ENCODE peak calls at places on chromosomes 12 and 14, in four cellular contexts. One of them, this sample, is unnamed.

GRCh38 chr12:122935318-122935717 is 30.9 kb downstream of the ABCB9 start:
- DNase-seq in HepG2: no peak
- DNase-seq in K562: no peak
- DNase-seq in H1: no peak
- DNase-seq in this sample: no peak

GRCh38 chr12:2930865-2931264 is 28.3 kb upstream of the TEAD4 start:
- DNase-seq in H1: no peak
- DNase-seq in K562: no peak
- DNase-seq in HepG2: no peak
- DNase-seq in this sample: no peak

GRCh38 chr12:47033797-47034555 is 45.4 kb upstream of the PCED1B start:
- DNase-seq in HepG2: no peak
- DNase-seq in H1: no peak
- DNase-seq in K562: no peak
- DNase-seq in this sample: no peak

GRCh38 chr12:4169959-4170358 is 103.6 kb upstream of the CCND2 start:
- DNase-seq in K562: no peak
- DNase-seq in H1: peak; percentile 28
- DNase-seq in HepG2: no peak
- DNase-seq in this sample: no peak

GRCh38 chr12:57129311-57130288 is 1.3 kb downstream of the LRP1 start:
- DNase-seq in HepG2: no peak
- DNase-seq in K562: no peak
- DNase-seq in H1: no peak
- DNase-seq in this sample: no peak

GRCh38 chr12:57243521-57244305 is 7.3 kb downstream of the STAC3 start:
- DNase-seq in H1: peak; percentile 97
- DNase-seq in HepG2: peak; percentile 54
- DNase-seq in K562: peak; percentile 85
- DNase-seq in this sample: no peak

GRCh38 chr12:14618990-14619389 is 51.3 kb upstream of the PLBD1 start:
- DNase-seq in HepG2: no peak
- DNase-seq in K562: no peak
- DNase-seq in H1: no peak
- DNase-seq in this sample: no peak

GRCh38 chr12:34219046-34219770 is 196.9 kb downstream of the ALG10 start:
- DNase-seq in K562: no peak
- DNase-seq in H1: no peak
- DNase-seq in HepG2: no peak
- DNase-seq in this sample: no peak

GRCh38 chr14:95533391-95533821 is 1.4 kb upstream of the GLRX5 start:
- DNase-seq in K562: peak; percentile 47
- DNase-seq in HepG2: peak; percentile 21
- DNase-seq in H1: no peak
- DNase-seq in this sample: no peak

GRCh38 chr12:46886541-46887041 is 60.8 kb upstream of the SLC38A4 start:
- DNase-seq in K562: no peak
- DNase-seq in H1: no peak
- DNase-seq in HepG2: peak; percentile 2
- DNase-seq in this sample: no peak

GRCh38 chr12:47066278-47067048 is 13.0 kb upstream of the PCED1B start:
- DNase-seq in H1: no peak
- DNase-seq in K562: no peak
- DNase-seq in HepG2: no peak
- DNase-seq in this sample: no peak

GRCh38 chr14:31770271-31770670 is 209.1 kb downstream of the NUBPL start:
- DNase-seq in HepG2: no peak
- DNase-seq in H1: no peak
- DNase-seq in K562: no peak
- DNase-seq in this sample: no peak

GRCh38 chr12:113149361-113150150 is at the start of gene CFAP73:
- DNase-seq in HepG2: peak; percentile 76
- DNase-seq in K562: peak; percentile 66
- DNase-seq in H1: peak; percentile 89
- DNase-seq in this sample: no peak

GRCh38 chr14:88554458-88555286 is at the start of gene PTPN21:
- DNase-seq in HepG2: peak; percentile 43
- DNase-seq in H1: peak; percentile 83
- DNase-seq in K562: peak; percentile 82
- DNase-seq in this sample: no peak

GRCh38 chr12:25249951-25250738 is 584 bp downstream of the KRAS start:
- DNase-seq in K562: peak; percentile 46
- DNase-seq in H1: peak; percentile 63
- DNase-seq in HepG2: no peak
- DNase-seq in this sample: no peak

GRCh38 chr12:106037524-106038298 is 101.0 kb downstream of the NUAK1 start:
- DNase-seq in K562: no peak
- DNase-seq in H1: no peak
- DNase-seq in HepG2: no peak
- DNase-seq in this sample: no peak

GRCh38 chr12:102376781-102377180 is 103.6 kb downstream of the IGF1 start:
- DNase-seq in K562: no peak
- DNase-seq in HepG2: no peak
- DNase-seq in H1: no peak
- DNase-seq in this sample: no peak

GRCh38 chr12:92144631-92145480 is 790 bp downstream of the BTG1 start:
- DNase-seq in K562: peak; percentile 44
- DNase-seq in HepG2: peak; percentile 27
- DNase-seq in H1: peak; percentile 56
- DNase-seq in this sample: no peak

GRCh38 chr14:90568405-90568804 is 171.6 kb downstream of the CALM1 start:
- DNase-seq in HepG2: no peak
- DNase-seq in H1: no peak
- DNase-seq in K562: no peak
- DNase-seq in this sample: no peak

GRCh38 chr12:48199784-48200198 is 3.3 kb downstream of the OR10AD1 start:
- DNase-seq in K562: no peak
- DNase-seq in HepG2: no peak
- DNase-seq in H1: no peak
- DNase-seq in this sample: no peak

GRCh38 chr12:175250-175649 is 38.7 kb downstream of the SLC6A12 start:
- DNase-seq in H1: no peak
- DNase-seq in HepG2: no peak
- DNase-seq in K562: no peak
- DNase-seq in this sample: no peak

GRCh38 chr12:108418162-108418561 is 79.1 kb upstream of the CMKLR1 start:
- DNase-seq in K562: no peak
- DNase-seq in H1: no peak
- DNase-seq in HepG2: no peak
- DNase-seq in this sample: no peak

GRCh38 chr12:22505826-22506225 is 38.5 kb downstream of the C2CD5 start:
- DNase-seq in H1: no peak
- DNase-seq in HepG2: peak; percentile 2
- DNase-seq in K562: no peak
- DNase-seq in this sample: no peak

GRCh38 chr14:93929048-93929535 is 1.9 kb downstream of the FAM181A start:
- DNase-seq in H1: no peak
- DNase-seq in K562: no peak
- DNase-seq in HepG2: no peak
- DNase-seq in this sample: no peak

GRCh38 chr12:3171195-3171591 is 94.0 kb downstream of the TSPAN9 start:
- DNase-seq in HepG2: peak; percentile 12
- DNase-seq in H1: no peak
- DNase-seq in K562: no peak
- DNase-seq in this sample: no peak

GRCh38 chr14:28142400-28143015 is 624.1 kb upstream of the FOXG1 start:
- DNase-seq in HepG2: no peak
- DNase-seq in K562: no peak
- DNase-seq in H1: no peak
- DNase-seq in this sample: no peak

GRCh38 chr12:65741662-65742480 is 82.4 kb upstream of the HMGA2 start:
- DNase-seq in H1: peak; percentile 84
- DNase-seq in K562: peak; percentile 11
- DNase-seq in HepG2: peak; percentile 42
- DNase-seq in this sample: no peak

GRCh38 chr12:10497602-10498001 is 8.1 kb upstream of the EIF2S3B start:
- DNase-seq in K562: no peak
- DNase-seq in H1: no peak
- DNase-seq in HepG2: no peak
- DNase-seq in this sample: no peak

GRCh38 chr12:6964605-6965025 is 5.8 kb downstream of the PHB2 start:
- DNase-seq in H1: no peak
- DNase-seq in K562: peak; percentile 49
- DNase-seq in HepG2: no peak
- DNase-seq in this sample: no peak

GRCh38 chr12:6965026-6965661 is 5.3 kb downstream of the PHB2 start:
- DNase-seq in H1: peak; percentile 88
- DNase-seq in HepG2: peak; percentile 72
- DNase-seq in K562: peak; percentile 79
- DNase-seq in this sample: no peak

GRCh38 chr12:6967548-6968100 is 2.8 kb downstream of the PHB2 start:
- DNase-seq in K562: no peak
- DNase-seq in HepG2: no peak
- DNase-seq in H1: no peak
- DNase-seq in this sample: no peak

GRCh38 chr12:6965714-6966113 is 4.8 kb downstream of the PHB2 start:
- DNase-seq in H1: no peak
- DNase-seq in HepG2: no peak
- DNase-seq in K562: no peak
- DNase-seq in this sample: no peak

GRCh38 chr12:6966351-6966750 is 4.1 kb downstream of the PHB2 start:
- DNase-seq in K562: no peak
- DNase-seq in HepG2: no peak
- DNase-seq in H1: no peak
- DNase-seq in this sample: no peak
- TF ChIP-seq HDAC6 in K562: no peak
- TF ChIP-seq HDAC6 in HepG2: no peak
- TF ChIP-seq HDAC6 in H1: no peak
- TF ChIP-seq HDAC6 in this sample: no peak

GRCh38 chr14:56989359-56989758 is 179.1 kb upstream of the OTX2 start:
- DNase-seq in HepG2: no peak
- DNase-seq in K562: no peak
- DNase-seq in H1: no peak
- DNase-seq in this sample: no peak
- TF ChIP-seq MAX in HepG2: no peak
- TF ChIP-seq MAX in K562: no peak
- TF ChIP-seq MAX in H1: no peak
- TF ChIP-seq MAX in this sample: no peak

DNA sequence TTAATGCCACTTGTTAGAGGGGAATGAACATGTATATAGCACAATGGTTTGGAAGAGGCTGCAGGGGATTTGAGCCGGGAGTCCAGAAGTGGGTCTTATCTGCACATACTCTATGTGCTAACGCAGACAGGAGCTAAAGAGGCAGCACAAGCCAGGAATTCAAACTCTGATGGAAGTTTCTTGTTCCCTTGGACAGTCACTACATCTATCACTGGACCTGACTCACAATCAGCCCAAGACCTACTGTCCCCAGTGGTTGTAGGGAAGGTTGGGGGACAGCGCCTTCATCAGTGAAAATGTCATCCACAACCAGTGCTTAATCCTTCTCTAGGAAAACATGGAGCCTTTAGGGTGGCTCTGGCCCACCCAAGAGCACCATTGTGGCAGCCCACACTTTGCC is 107.8 kb downstream of the GCH1 start:
- DNase-seq in HepG2: no peak
- DNase-seq in K562: no peak
- DNase-seq in H1: no peak
- DNase-seq in this sample: no peak
- TF ChIP-seq HDAC6 in HepG2: no peak
- TF ChIP-seq HDAC6 in K562: no peak
- TF ChIP-seq HDAC6 in H1: no peak
- TF ChIP-seq HDAC6 in this sample: no peak

DNA sequence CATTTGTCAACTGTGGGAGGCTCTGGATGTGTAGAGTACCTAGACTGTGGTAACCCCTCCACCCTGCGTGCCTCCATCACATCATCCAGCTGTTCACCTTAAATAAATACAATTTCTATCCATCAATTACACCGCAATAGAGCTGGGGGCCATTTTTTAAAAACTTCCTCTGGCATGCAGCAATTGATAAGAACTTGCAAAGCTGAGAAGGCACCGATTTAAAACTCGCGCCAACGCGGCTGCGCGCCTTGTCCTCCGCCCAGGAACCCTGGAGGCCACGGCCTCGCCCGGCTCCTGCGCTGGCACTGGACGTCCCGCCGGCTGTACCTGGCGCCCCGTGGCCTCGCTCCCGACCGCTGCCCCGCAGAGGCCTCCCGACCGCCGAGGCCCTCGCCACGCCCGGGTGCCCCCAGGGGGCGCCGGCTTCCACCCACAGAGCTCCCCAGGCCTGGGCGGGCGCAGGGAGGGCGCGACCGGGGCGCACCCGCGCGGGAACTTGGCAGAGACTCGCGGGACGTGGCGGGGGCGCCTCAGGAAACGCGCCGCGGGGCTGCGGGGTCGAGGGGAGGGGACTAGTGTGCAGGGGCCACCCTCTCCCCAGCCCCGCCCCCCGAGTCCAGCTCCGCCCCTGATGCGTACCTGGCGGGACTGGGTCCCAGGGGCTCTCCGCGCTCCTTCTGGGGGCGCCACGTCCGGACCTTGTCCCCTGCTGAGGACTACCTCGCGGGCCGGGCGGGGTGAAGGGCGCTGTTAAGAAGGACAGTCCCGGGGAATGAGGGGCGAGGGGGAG is 65.6 kb downstream of the TNFAIP2 start:
- DNase-seq in HepG2: no peak
- DNase-seq in K562: no peak
- DNase-seq in H1: peak; percentile 82
- DNase-seq in this sample: no peak
- TF ChIP-seq MAX in HepG2: no peak
- TF ChIP-seq MAX in K562: no peak
- TF ChIP-seq MAX in H1: no peak
- TF ChIP-seq MAX in this sample: no peak

GRCh38 chr14:54446201-54446693 is 5.1 kb upstream of the CNIH1 start:
- DNase-seq in K562: no peak
- DNase-seq in HepG2: no peak
- DNase-seq in H1: no peak
- DNase-seq in this sample: no peak
- TF ChIP-seq HDAC6 in K562: no peak
- TF ChIP-seq HDAC6 in HepG2: no peak
- TF ChIP-seq HDAC6 in H1: no peak
- TF ChIP-seq HDAC6 in this sample: no peak

GRCh38 chr12:120196363-120196762 is 1.8 kb upstream of the GCN1 start:
- DNase-seq in HepG2: no peak
- DNase-seq in K562: no peak
- DNase-seq in H1: no peak
- DNase-seq in this sample: no peak
- TF ChIP-seq MAX in HepG2: no peak
- TF ChIP-seq MAX in K562: no peak
- TF ChIP-seq MAX in H1: no peak
- TF ChIP-seq MAX in this sample: no peak

DNA sequence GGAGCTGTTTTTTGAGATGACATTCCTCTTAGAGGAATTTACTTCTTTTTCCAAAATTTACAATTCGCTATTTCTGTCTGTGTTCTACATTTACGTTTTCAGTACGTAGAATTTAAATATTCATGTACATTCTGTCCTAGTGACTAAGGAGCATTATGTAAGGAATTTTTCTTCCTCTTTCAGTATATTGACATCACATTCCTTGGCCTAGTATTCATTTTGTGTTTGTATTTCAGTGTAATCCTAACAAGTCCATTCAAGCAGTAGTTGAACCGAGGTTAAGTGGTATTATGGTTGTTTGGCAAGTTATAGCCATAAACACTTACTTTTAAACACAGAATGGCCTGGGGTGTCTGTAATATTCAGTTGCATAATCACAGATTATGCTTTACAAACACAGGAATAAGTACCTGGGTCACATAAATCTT is 465.2 kb downstream of the PCNX1 start:
- DNase-seq in HepG2: peak; percentile 16
- DNase-seq in H1: no peak
- DNase-seq in K562: no peak
- DNase-seq in this sample: no peak
- TF ChIP-seq HDAC6 in HepG2: no peak
- TF ChIP-seq HDAC6 in H1: no peak
- TF ChIP-seq HDAC6 in K562: no peak
- TF ChIP-seq HDAC6 in this sample: no peak

GRCh38 chr14:102238131-102238530 is 66.8 kb downstream of the MOK start:
- DNase-seq in HepG2: no peak
- DNase-seq in K562: no peak
- DNase-seq in H1: no peak
- DNase-seq in this sample: no peak
- TF ChIP-seq MAX in HepG2: no peak
- TF ChIP-seq MAX in K562: no peak
- TF ChIP-seq MAX in H1: no peak
- TF ChIP-seq MAX in this sample: no peak

This sample was measured in GM12878.